ENCODE peak calls at places on chromosome 9, in four cellular contexts. A is transverse colon, C is NCI-H748 treated with DMSO at 0.1 percent for 48 hours, Z is C1 segment of cervical spinal cord. O is an unnamed sample.

GRCh38 chr9:79764377-79764776 is 192.6 kb downstream of the TLE4 start:
- DNase-seq in Z (no peak), A (peak), C (no peak), O (peak)

GRCh38 chr9:126283799-126284465 is 42.7 kb upstream of the MVB12B start:
- DNase-seq in C (no peak), A (no peak), Z (no peak), O (no peak)

GRCh38 chr9:28518439-28518838 is 945.2 kb upstream of the C9orf72 start:
- DNase-seq in Z (no peak), A (no peak), C (no peak), O (no peak)

GRCh38 chr9:116055536-116055935 is 98.1 kb upstream of the PAPPA start:
- DNase-seq in A (no peak), C (no peak), Z (no peak), O (no peak)

GRCh38 chr9:128175102-128175563 is 15.1 kb downstream of the BBLN start:
- DNase-seq in A (no peak), C (no peak), Z (no peak), O (no peak)

GRCh38 chr9:107712390-107712789 is 222.8 kb upstream of the KLF4 start:
- DNase-seq in Z (no peak), C (no peak), A (no peak), O (peak)

GRCh38 chr9:89956907-89957306 is 352.1 kb downstream of the GADD45G start:
- DNase-seq in Z (no peak), A (no peak), C (no peak), O (no peak)

GRCh38 chr9:37936965-37937364 is 33.0 kb upstream of the SLC25A51 start:
- DNase-seq in Z (no peak), A (no peak), C (no peak), O (peak)

GRCh38 chr9:129111762-129112151 is 542 bp downstream of the PTPA start:
- DNase-seq in A (peak), C (peak), Z (peak), O (peak)

O was measured in AG20443.